ENCODE peak calls at places on chromosomes 13 and 19, in ten cellular contexts. One of them, this sample, is unnamed.

GRCh38 chr19:43479961-43480561 is 14.7 kb upstream of the LYPD3 start:
- DNase-seq in activated T-helper 1 cell treated with Interleukin-2 at 50 U/mL for 16 hours: no peak
- DNase-seq in T-helper 9 cell: no peak
- DNase-seq in choroid plexus epithelial cell: no peak
- DNase-seq in frontal cortex: no peak
- DNase-seq in anterior cingulate cortex: no peak
- DNase-seq in fibroblast of lung: no peak
- DNase-seq in activated gamma-delta T cell treated with anti-CD3 and anti-CD28 coated beads, Interleukin-2, amount 50 U/mL, for 16 hours: no peak
- DNase-seq in effector memory CD8-positive, alpha-beta T cell: no peak
- DNase-seq in hippocampal formation: no peak
- DNase-seq in this sample: no peak

GRCh38 chr19:56015756-56016155 is 29.2 kb downstream of the NLRP5 start:
- DNase-seq in activated T-helper 1 cell treated with Interleukin-2 at 50 U/mL for 16 hours: no peak
- DNase-seq in frontal cortex: no peak
- DNase-seq in choroid plexus epithelial cell: peak; percentile 6
- DNase-seq in effector memory CD8-positive, alpha-beta T cell: no peak
- DNase-seq in T-helper 9 cell: no peak
- DNase-seq in activated gamma-delta T cell treated with anti-CD3 and anti-CD28 coated beads, Interleukin-2, amount 50 U/mL, for 16 hours: no peak
- DNase-seq in anterior cingulate cortex: no peak
- DNase-seq in hippocampal formation: no peak
- DNase-seq in fibroblast of lung: no peak
- DNase-seq in this sample: no peak

GRCh38 chr19:50514346-50515167 is 844 bp upstream of the ASPDH start:
- DNase-seq in frontal cortex: peak; percentile 83
- DNase-seq in hippocampal formation: peak; percentile 70
- DNase-seq in T-helper 9 cell: no peak
- DNase-seq in choroid plexus epithelial cell: no peak
- DNase-seq in activated gamma-delta T cell treated with anti-CD3 and anti-CD28 coated beads, Interleukin-2, amount 50 U/mL, for 16 hours: no peak
- DNase-seq in fibroblast of lung: no peak
- DNase-seq in anterior cingulate cortex: peak; percentile 74
- DNase-seq in activated T-helper 1 cell treated with Interleukin-2 at 50 U/mL for 16 hours: no peak
- DNase-seq in effector memory CD8-positive, alpha-beta T cell: no peak
- DNase-seq in this sample: peak; percentile 82

GRCh38 chr19:48596679-48597465 is 9.7 kb upstream of the SPACA4 start:
- DNase-seq in frontal cortex: no peak
- DNase-seq in activated T-helper 1 cell treated with Interleukin-2 at 50 U/mL for 16 hours: peak; percentile 24
- DNase-seq in choroid plexus epithelial cell: no peak
- DNase-seq in activated gamma-delta T cell treated with anti-CD3 and anti-CD28 coated beads, Interleukin-2, amount 50 U/mL, for 16 hours: no peak
- DNase-seq in anterior cingulate cortex: no peak
- DNase-seq in T-helper 9 cell: peak; percentile 38
- DNase-seq in effector memory CD8-positive, alpha-beta T cell: peak; percentile 29
- DNase-seq in hippocampal formation: no peak
- DNase-seq in fibroblast of lung: no peak
- DNase-seq in this sample: no peak

GRCh38 chr13:44219808-44220544 is 153.6 kb upstream of the SERP2 start:
- DNase-seq in frontal cortex: no peak
- DNase-seq in hippocampal formation: no peak
- DNase-seq in effector memory CD8-positive, alpha-beta T cell: no peak
- DNase-seq in T-helper 9 cell: no peak
- DNase-seq in anterior cingulate cortex: no peak
- DNase-seq in choroid plexus epithelial cell: peak; percentile 51
- DNase-seq in activated T-helper 1 cell treated with Interleukin-2 at 50 U/mL for 16 hours: no peak
- DNase-seq in fibroblast of lung: peak; percentile 68
- DNase-seq in activated gamma-delta T cell treated with anti-CD3 and anti-CD28 coated beads, Interleukin-2, amount 50 U/mL, for 16 hours: no peak
- DNase-seq in this sample: no peak

GRCh38 chr13:28636677-28637317 is 22.1 kb upstream of the POMP start:
- DNase-seq in choroid plexus epithelial cell: peak; percentile 89
- DNase-seq in anterior cingulate cortex: no peak
- DNase-seq in activated T-helper 1 cell treated with Interleukin-2 at 50 U/mL for 16 hours: no peak
- DNase-seq in hippocampal formation: no peak
- DNase-seq in fibroblast of lung: peak; percentile 75
- DNase-seq in activated gamma-delta T cell treated with anti-CD3 and anti-CD28 coated beads, Interleukin-2, amount 50 U/mL, for 16 hours: no peak
- DNase-seq in frontal cortex: peak; percentile 35
- DNase-seq in T-helper 9 cell: peak; percentile 16
- DNase-seq in effector memory CD8-positive, alpha-beta T cell: peak; percentile 9
- DNase-seq in this sample: no peak

GRCh38 chr13:99199541-99200432 is 867 bp upstream of the UBAC2 start:
- DNase-seq in effector memory CD8-positive, alpha-beta T cell: no peak
- DNase-seq in activated gamma-delta T cell treated with anti-CD3 and anti-CD28 coated beads, Interleukin-2, amount 50 U/mL, for 16 hours: no peak
- DNase-seq in hippocampal formation: no peak
- DNase-seq in T-helper 9 cell: no peak
- DNase-seq in activated T-helper 1 cell treated with Interleukin-2 at 50 U/mL for 16 hours: no peak
- DNase-seq in fibroblast of lung: peak; percentile 31
- DNase-seq in choroid plexus epithelial cell: peak; percentile 24
- DNase-seq in anterior cingulate cortex: no peak
- DNase-seq in frontal cortex: no peak
- DNase-seq in this sample: no peak

GRCh38 chr19:17830567-17831418 is 9.5 kb upstream of the INSL3 start:
- DNase-seq in T-helper 9 cell: peak; percentile 19
- DNase-seq in hippocampal formation: peak; percentile 64
- DNase-seq in fibroblast of lung: peak; percentile 75
- DNase-seq in anterior cingulate cortex: peak; percentile 27
- DNase-seq in choroid plexus epithelial cell: peak; percentile 84
- DNase-seq in effector memory CD8-positive, alpha-beta T cell: no peak
- DNase-seq in activated gamma-delta T cell treated with anti-CD3 and anti-CD28 coated beads, Interleukin-2, amount 50 U/mL, for 16 hours: no peak
- DNase-seq in activated T-helper 1 cell treated with Interleukin-2 at 50 U/mL for 16 hours: no peak
- DNase-seq in frontal cortex: peak; percentile 91
- DNase-seq in this sample: peak; percentile 93

GRCh38 chr19:3029070-3029923 is at the start of gene TLE2:
- DNase-seq in T-helper 9 cell: no peak
- DNase-seq in fibroblast of lung: no peak
- DNase-seq in hippocampal formation: no peak
- DNase-seq in effector memory CD8-positive, alpha-beta T cell: no peak
- DNase-seq in activated T-helper 1 cell treated with Interleukin-2 at 50 U/mL for 16 hours: no peak
- DNase-seq in frontal cortex: peak; percentile 83
- DNase-seq in activated gamma-delta T cell treated with anti-CD3 and anti-CD28 coated beads, Interleukin-2, amount 50 U/mL, for 16 hours: no peak
- DNase-seq in anterior cingulate cortex: no peak
- DNase-seq in choroid plexus epithelial cell: no peak
- DNase-seq in this sample: no peak

GRCh38 chr19:44846455-44847143 is 502 bp downstream of the NECTIN2 start:
- DNase-seq in fibroblast of lung: peak; percentile 12
- DNase-seq in anterior cingulate cortex: no peak
- DNase-seq in activated gamma-delta T cell treated with anti-CD3 and anti-CD28 coated beads, Interleukin-2, amount 50 U/mL, for 16 hours: no peak
- DNase-seq in frontal cortex: no peak
- DNase-seq in hippocampal formation: no peak
- DNase-seq in choroid plexus epithelial cell: peak; percentile 45
- DNase-seq in activated T-helper 1 cell treated with Interleukin-2 at 50 U/mL for 16 hours: no peak
- DNase-seq in T-helper 9 cell: no peak
- DNase-seq in effector memory CD8-positive, alpha-beta T cell: no peak
- DNase-seq in this sample: no peak

GRCh38 chr13:111480976-111481375 is 160.5 kb downstream of the TEX29 start:
- DNase-seq in fibroblast of lung: no peak
- DNase-seq in hippocampal formation: no peak
- DNase-seq in activated gamma-delta T cell treated with anti-CD3 and anti-CD28 coated beads, Interleukin-2, amount 50 U/mL, for 16 hours: no peak
- DNase-seq in choroid plexus epithelial cell: no peak
- DNase-seq in activated T-helper 1 cell treated with Interleukin-2 at 50 U/mL for 16 hours: no peak
- DNase-seq in effector memory CD8-positive, alpha-beta T cell: no peak
- DNase-seq in anterior cingulate cortex: no peak
- DNase-seq in frontal cortex: no peak
- DNase-seq in T-helper 9 cell: no peak
- DNase-seq in this sample: no peak

GRCh38 chr19:18660051-18660910 is 23.2 kb upstream of the CRTC1 start:
- DNase-seq in choroid plexus epithelial cell: peak; percentile 25
- DNase-seq in hippocampal formation: no peak
- DNase-seq in effector memory CD8-positive, alpha-beta T cell: no peak
- DNase-seq in activated T-helper 1 cell treated with Interleukin-2 at 50 U/mL for 16 hours: no peak
- DNase-seq in fibroblast of lung: peak; percentile 47
- DNase-seq in activated gamma-delta T cell treated with anti-CD3 and anti-CD28 coated beads, Interleukin-2, amount 50 U/mL, for 16 hours: no peak
- DNase-seq in T-helper 9 cell: no peak
- DNase-seq in frontal cortex: no peak
- DNase-seq in anterior cingulate cortex: no peak
- DNase-seq in this sample: no peak

GRCh38 chr13:114107686-114108081 is 24.7 kb downstream of the RASA3 start:
- DNase-seq in choroid plexus epithelial cell: peak; percentile 82
- DNase-seq in T-helper 9 cell: no peak
- DNase-seq in anterior cingulate cortex: no peak
- DNase-seq in hippocampal formation: peak; percentile 15
- DNase-seq in frontal cortex: no peak
- DNase-seq in activated T-helper 1 cell treated with Interleukin-2 at 50 U/mL for 16 hours: no peak
- DNase-seq in effector memory CD8-positive, alpha-beta T cell: no peak
- DNase-seq in fibroblast of lung: peak; percentile 92
- DNase-seq in activated gamma-delta T cell treated with anti-CD3 and anti-CD28 coated beads, Interleukin-2, amount 50 U/mL, for 16 hours: no peak
- DNase-seq in this sample: no peak

GRCh38 chr13:42307461-42307860 is 35.5 kb downstream of the AKAP11 start:
- DNase-seq in choroid plexus epithelial cell: no peak
- DNase-seq in fibroblast of lung: no peak
- DNase-seq in frontal cortex: no peak
- DNase-seq in activated gamma-delta T cell treated with anti-CD3 and anti-CD28 coated beads, Interleukin-2, amount 50 U/mL, for 16 hours: no peak
- DNase-seq in anterior cingulate cortex: no peak
- DNase-seq in activated T-helper 1 cell treated with Interleukin-2 at 50 U/mL for 16 hours: no peak
- DNase-seq in effector memory CD8-positive, alpha-beta T cell: no peak
- DNase-seq in hippocampal formation: no peak
- DNase-seq in T-helper 9 cell: no peak
- DNase-seq in this sample: no peak

GRCh38 chr13:46778879-46779278 is 18.1 kb downstream of the ESD start:
- DNase-seq in hippocampal formation: no peak
- DNase-seq in fibroblast of lung: peak; percentile 35
- DNase-seq in anterior cingulate cortex: no peak
- DNase-seq in activated gamma-delta T cell treated with anti-CD3 and anti-CD28 coated beads, Interleukin-2, amount 50 U/mL, for 16 hours: no peak
- DNase-seq in frontal cortex: no peak
- DNase-seq in activated T-helper 1 cell treated with Interleukin-2 at 50 U/mL for 16 hours: no peak
- DNase-seq in T-helper 9 cell: no peak
- DNase-seq in effector memory CD8-positive, alpha-beta T cell: no peak
- DNase-seq in choroid plexus epithelial cell: peak; percentile 48
- DNase-seq in this sample: no peak

GRCh38 chr19:39144487-39145071 is 19.0 kb downstream of the PAK4 start:
- DNase-seq in activated gamma-delta T cell treated with anti-CD3 and anti-CD28 coated beads, Interleukin-2, amount 50 U/mL, for 16 hours: no peak
- DNase-seq in choroid plexus epithelial cell: peak; percentile 34
- DNase-seq in hippocampal formation: no peak
- DNase-seq in anterior cingulate cortex: no peak
- DNase-seq in activated T-helper 1 cell treated with Interleukin-2 at 50 U/mL for 16 hours: no peak
- DNase-seq in effector memory CD8-positive, alpha-beta T cell: no peak
- DNase-seq in frontal cortex: no peak
- DNase-seq in T-helper 9 cell: no peak
- DNase-seq in fibroblast of lung: peak; percentile 42
- DNase-seq in this sample: no peak

GRCh38 chr19:1130801-1131717 is 27.3 kb downstream of the GPX4 start:
- DNase-seq in hippocampal formation: no peak
- DNase-seq in T-helper 9 cell: peak; percentile 35
- DNase-seq in frontal cortex: no peak
- DNase-seq in choroid plexus epithelial cell: no peak
- DNase-seq in activated T-helper 1 cell treated with Interleukin-2 at 50 U/mL for 16 hours: no peak
- DNase-seq in fibroblast of lung: no peak
- DNase-seq in effector memory CD8-positive, alpha-beta T cell: no peak
- DNase-seq in activated gamma-delta T cell treated with anti-CD3 and anti-CD28 coated beads, Interleukin-2, amount 50 U/mL, for 16 hours: no peak
- DNase-seq in anterior cingulate cortex: no peak
- DNase-seq in this sample: no peak

GRCh38 chr19:33781536-33781935 is 15.1 kb upstream of the KCTD15 start:
- DNase-seq in activated gamma-delta T cell treated with anti-CD3 and anti-CD28 coated beads, Interleukin-2, amount 50 U/mL, for 16 hours: no peak
- DNase-seq in activated T-helper 1 cell treated with Interleukin-2 at 50 U/mL for 16 hours: no peak
- DNase-seq in frontal cortex: no peak
- DNase-seq in fibroblast of lung: no peak
- DNase-seq in T-helper 9 cell: no peak
- DNase-seq in anterior cingulate cortex: no peak
- DNase-seq in hippocampal formation: no peak
- DNase-seq in effector memory CD8-positive, alpha-beta T cell: no peak
- DNase-seq in choroid plexus epithelial cell: no peak
- DNase-seq in this sample: no peak

GRCh38 chr13:70844391-70845108 is 736.3 kb upstream of the KLHL1 start:
- DNase-seq in choroid plexus epithelial cell: no peak
- DNase-seq in frontal cortex: no peak
- DNase-seq in activated T-helper 1 cell treated with Interleukin-2 at 50 U/mL for 16 hours: no peak
- DNase-seq in hippocampal formation: no peak
- DNase-seq in T-helper 9 cell: no peak
- DNase-seq in anterior cingulate cortex: no peak
- DNase-seq in fibroblast of lung: no peak
- DNase-seq in activated gamma-delta T cell treated with anti-CD3 and anti-CD28 coated beads, Interleukin-2, amount 50 U/mL, for 16 hours: no peak
- DNase-seq in effector memory CD8-positive, alpha-beta T cell: no peak
- DNase-seq in this sample: no peak

This sample was measured in caudate nucleus.